ENCODE peak calls at places on chromosome 1, in ten cellular contexts. One of them, this sample, is unnamed.

GRCh38 chr1:180728472-180729106 is 96.8 kb downstream of the XPR1 start:
- DNase-seq in OCI-LY7: no peak
- DNase-seq in effector memory CD4-positive, alpha-beta T cell: no peak
- DNase-seq in testis: no peak
- DNase-seq in Caco-2: no peak
- DNase-seq in left ventricle myocardium inferior: no peak
- DNase-seq in uterus: no peak
- DNase-seq in DND-41: no peak
- DNase-seq in GM23248: no peak
- DNase-seq in sigmoid colon: no peak
- DNase-seq in this sample: no peak

GRCh38 chr1:67674260-67675011 is 10.6 kb upstream of the GADD45A start:
- DNase-seq in OCI-LY7: peak; percentile 77
- DNase-seq in effector memory CD4-positive, alpha-beta T cell: peak; percentile 22
- DNase-seq in testis: no peak
- DNase-seq in Caco-2: no peak
- DNase-seq in left ventricle myocardium inferior: peak; percentile 17
- DNase-seq in uterus: peak; percentile 38
- DNase-seq in DND-41: peak; percentile 78
- DNase-seq in GM23248: peak; percentile 45
- DNase-seq in sigmoid colon: peak; percentile 65
- DNase-seq in this sample: no peak

GRCh38 chr1:161486806-161487482 is 18.3 kb upstream of the FCGR2A start:
- DNase-seq in OCI-LY7: peak; percentile 81
- DNase-seq in effector memory CD4-positive, alpha-beta T cell: no peak
- DNase-seq in testis: peak; percentile 53
- DNase-seq in Caco-2: no peak
- DNase-seq in left ventricle myocardium inferior: no peak
- DNase-seq in uterus: no peak
- DNase-seq in DND-41: peak; percentile 42
- DNase-seq in GM23248: peak; percentile 81
- DNase-seq in sigmoid colon: no peak
- DNase-seq in this sample: peak; percentile 80

GRCh38 chr1:207579436-207579799 is 65.5 kb upstream of the CR1L start:
- DNase-seq in OCI-LY7: peak; percentile 67
- DNase-seq in effector memory CD4-positive, alpha-beta T cell: no peak
- DNase-seq in testis: peak; percentile 66
- DNase-seq in Caco-2: peak; percentile 71
- DNase-seq in left ventricle myocardium inferior: no peak
- DNase-seq in uterus: no peak
- DNase-seq in DND-41: peak; percentile 48
- DNase-seq in GM23248: peak; percentile 74
- DNase-seq in sigmoid colon: no peak
- DNase-seq in this sample: peak; percentile 61

GRCh38 chr1:244960904-244961303 is 96.6 kb upstream of the HNRNPU start:
- DNase-seq in OCI-LY7: no peak
- DNase-seq in effector memory CD4-positive, alpha-beta T cell: no peak
- DNase-seq in testis: no peak
- DNase-seq in Caco-2: no peak
- DNase-seq in left ventricle myocardium inferior: no peak
- DNase-seq in uterus: no peak
- DNase-seq in DND-41: no peak
- DNase-seq in GM23248: no peak
- DNase-seq in sigmoid colon: no peak
- DNase-seq in this sample: no peak

GRCh38 chr1:26832249-26832960 is 5.9 kb downstream of the ZDHHC18 start:
- DNase-seq in OCI-LY7: no peak
- DNase-seq in effector memory CD4-positive, alpha-beta T cell: no peak
- DNase-seq in testis: no peak
- DNase-seq in Caco-2: no peak
- DNase-seq in left ventricle myocardium inferior: no peak
- DNase-seq in uterus: no peak
- DNase-seq in DND-41: no peak
- DNase-seq in GM23248: no peak
- DNase-seq in sigmoid colon: no peak
- DNase-seq in this sample: no peak

GRCh38 chr1:50603274-50604271 is 180.3 kb upstream of the DMRTA2 start:
- DNase-seq in OCI-LY7: no peak
- DNase-seq in effector memory CD4-positive, alpha-beta T cell: no peak
- DNase-seq in testis: no peak
- DNase-seq in Caco-2: no peak
- DNase-seq in left ventricle myocardium inferior: no peak
- DNase-seq in uterus: no peak
- DNase-seq in DND-41: no peak
- DNase-seq in GM23248: peak; percentile 59
- DNase-seq in sigmoid colon: no peak
- DNase-seq in this sample: peak; percentile 15

GRCh38 chr1:231357831-231358354 is 19.8 kb downstream of the SPRTN start:
- DNase-seq in OCI-LY7: peak; percentile 74
- DNase-seq in effector memory CD4-positive, alpha-beta T cell: no peak
- DNase-seq in testis: peak; percentile 44
- DNase-seq in Caco-2: peak; percentile 57
- DNase-seq in left ventricle myocardium inferior: no peak
- DNase-seq in uterus: peak; percentile 26
- DNase-seq in DND-41: peak; percentile 45
- DNase-seq in GM23248: peak; percentile 87
- DNase-seq in sigmoid colon: peak; percentile 75
- DNase-seq in this sample: peak; percentile 79

GRCh38 chr1:199116488-199116887 is 477.6 kb downstream of the PTPRC start:
- DNase-seq in OCI-LY7: no peak
- DNase-seq in effector memory CD4-positive, alpha-beta T cell: no peak
- DNase-seq in testis: no peak
- DNase-seq in Caco-2: no peak
- DNase-seq in left ventricle myocardium inferior: no peak
- DNase-seq in uterus: no peak
- DNase-seq in DND-41: no peak
- DNase-seq in GM23248: no peak
- DNase-seq in sigmoid colon: no peak
- DNase-seq in this sample: no peak
- H3K4me1 ChIP-seq in OCI-LY7: no peaks in the 10 kb centered on the region
- H3K4me1 ChIP-seq in effector memory CD4-positive, alpha-beta T cell: no peaks in the 10 kb centered on the region
- H3K4me1 ChIP-seq in testis: no peaks in the 10 kb centered on the region
- H3K4me1 ChIP-seq in Caco-2: no peaks in the 10 kb centered on the region
- H3K4me1 ChIP-seq in left ventricle myocardium inferior: no peaks in the 10 kb centered on the region
- H3K4me1 ChIP-seq in uterus: no peaks in the 10 kb centered on the region
- H3K4me1 ChIP-seq in DND-41: peaks cover 26% of the 10 kb centered on the region
- H3K4me1 ChIP-seq in GM23248: no peaks in the 10 kb centered on the region
- H3K4me1 ChIP-seq in sigmoid colon: no peaks in the 10 kb centered on the region
- H3K4me1 ChIP-seq in this sample: peaks cover 10% of the 10 kb centered on the region

GRCh38 chr1:17675681-17676243 is 79.4 kb upstream of the ACTL8 start:
- DNase-seq in OCI-LY7: no peak
- DNase-seq in effector memory CD4-positive, alpha-beta T cell: no peak
- DNase-seq in testis: no peak
- DNase-seq in Caco-2: no peak
- DNase-seq in left ventricle myocardium inferior: no peak
- DNase-seq in uterus: no peak
- DNase-seq in DND-41: no peak
- DNase-seq in GM23248: no peak
- DNase-seq in sigmoid colon: no peak
- DNase-seq in this sample: no peak

GRCh38 chr1:17680335-17680734 is 74.8 kb upstream of the ACTL8 start:
- DNase-seq in OCI-LY7: no peak
- DNase-seq in effector memory CD4-positive, alpha-beta T cell: no peak
- DNase-seq in testis: no peak
- DNase-seq in Caco-2: no peak
- DNase-seq in left ventricle myocardium inferior: no peak
- DNase-seq in uterus: no peak
- DNase-seq in DND-41: no peak
- DNase-seq in GM23248: no peak
- DNase-seq in sigmoid colon: no peak
- DNase-seq in this sample: no peak

GRCh38 chr1:17676387-17677060 is 78.6 kb upstream of the ACTL8 start:
- DNase-seq in OCI-LY7: no peak
- DNase-seq in effector memory CD4-positive, alpha-beta T cell: no peak
- DNase-seq in testis: no peak
- DNase-seq in Caco-2: no peak
- DNase-seq in left ventricle myocardium inferior: no peak
- DNase-seq in uterus: no peak
- DNase-seq in DND-41: no peak
- DNase-seq in GM23248: peak; percentile 34
- DNase-seq in sigmoid colon: no peak
- DNase-seq in this sample: no peak

GRCh38 chr1:17679856-17680255 is 75.3 kb upstream of the ACTL8 start:
- DNase-seq in OCI-LY7: no peak
- DNase-seq in effector memory CD4-positive, alpha-beta T cell: no peak
- DNase-seq in testis: no peak
- DNase-seq in Caco-2: no peak
- DNase-seq in left ventricle myocardium inferior: no peak
- DNase-seq in uterus: no peak
- DNase-seq in DND-41: no peak
- DNase-seq in GM23248: no peak
- DNase-seq in sigmoid colon: no peak
- DNase-seq in this sample: no peak

GRCh38 chr1:17678011-17678410 is 77.1 kb upstream of the ACTL8 start:
- DNase-seq in OCI-LY7: no peak
- DNase-seq in effector memory CD4-positive, alpha-beta T cell: no peak
- DNase-seq in testis: no peak
- DNase-seq in Caco-2: no peak
- DNase-seq in left ventricle myocardium inferior: no peak
- DNase-seq in uterus: no peak
- DNase-seq in DND-41: no peak
- DNase-seq in GM23248: no peak
- DNase-seq in sigmoid colon: no peak
- DNase-seq in this sample: no peak
- H3K4me1 ChIP-seq in OCI-LY7: peaks cover 5% of the 10 kb centered on the region
- H3K4me1 ChIP-seq in effector memory CD4-positive, alpha-beta T cell: no peaks in the 10 kb centered on the region
- H3K4me1 ChIP-seq in testis: no peaks in the 10 kb centered on the region
- H3K4me1 ChIP-seq in Caco-2: no peaks in the 10 kb centered on the region
- H3K4me1 ChIP-seq in left ventricle myocardium inferior: peaks cover 26% of the 10 kb centered on the region
- H3K4me1 ChIP-seq in uterus: no peaks in the 10 kb centered on the region
- H3K4me1 ChIP-seq in DND-41: no peaks in the 10 kb centered on the region
- H3K4me1 ChIP-seq in GM23248: no peaks in the 10 kb centered on the region
- H3K4me1 ChIP-seq in sigmoid colon: no peaks in the 10 kb centered on the region
- H3K4me1 ChIP-seq in this sample: peaks cover 10% of the 10 kb centered on the region

GRCh38 chr1:46613661-46614603 is 2.7 kb downstream of the MOB3C start:
- DNase-seq in OCI-LY7: peak; percentile 24
- DNase-seq in effector memory CD4-positive, alpha-beta T cell: no peak
- DNase-seq in testis: peak; percentile 94
- DNase-seq in Caco-2: no peak
- DNase-seq in left ventricle myocardium inferior: peak; percentile 96
- DNase-seq in uterus: peak; percentile 91
- DNase-seq in DND-41: peak; percentile 72
- DNase-seq in GM23248: peak; percentile 84
- DNase-seq in sigmoid colon: peak; percentile 97
- DNase-seq in this sample: peak; percentile 88

GRCh38 chr1:46615735-46616134 is 876 bp downstream of the MOB3C start:
- DNase-seq in OCI-LY7: peak; percentile 10
- DNase-seq in effector memory CD4-positive, alpha-beta T cell: no peak
- DNase-seq in testis: no peak
- DNase-seq in Caco-2: no peak
- DNase-seq in left ventricle myocardium inferior: no peak
- DNase-seq in uterus: no peak
- DNase-seq in DND-41: peak; percentile 35
- DNase-seq in GM23248: peak; percentile 18
- DNase-seq in sigmoid colon: peak; percentile 63
- DNase-seq in this sample: no peak

GRCh38 chr1:46612937-46613660 is 3.5 kb downstream of the MOB3C start:
- DNase-seq in OCI-LY7: no peak
- DNase-seq in effector memory CD4-positive, alpha-beta T cell: no peak
- DNase-seq in testis: peak; percentile 56
- DNase-seq in Caco-2: no peak
- DNase-seq in left ventricle myocardium inferior: peak; percentile 31
- DNase-seq in uterus: no peak
- DNase-seq in DND-41: no peak
- DNase-seq in GM23248: no peak
- DNase-seq in sigmoid colon: peak; percentile 60
- DNase-seq in this sample: no peak

GRCh38 chr1:46615088-46615487 is 1.5 kb downstream of the MOB3C start:
- DNase-seq in OCI-LY7: no peak
- DNase-seq in effector memory CD4-positive, alpha-beta T cell: no peak
- DNase-seq in testis: no peak
- DNase-seq in Caco-2: no peak
- DNase-seq in left ventricle myocardium inferior: no peak
- DNase-seq in uterus: no peak
- DNase-seq in DND-41: no peak
- DNase-seq in GM23248: no peak
- DNase-seq in sigmoid colon: no peak
- DNase-seq in this sample: no peak

GRCh38 chr1:46614604-46614984 is 2.0 kb downstream of the MOB3C start:
- DNase-seq in OCI-LY7: no peak
- DNase-seq in effector memory CD4-positive, alpha-beta T cell: no peak
- DNase-seq in testis: no peak
- DNase-seq in Caco-2: no peak
- DNase-seq in left ventricle myocardium inferior: no peak
- DNase-seq in uterus: no peak
- DNase-seq in DND-41: no peak
- DNase-seq in GM23248: no peak
- DNase-seq in sigmoid colon: peak; percentile 58
- DNase-seq in this sample: no peak
- H3K4me1 ChIP-seq in OCI-LY7: peaks cover 17% of the 10 kb centered on the region
- H3K4me1 ChIP-seq in effector memory CD4-positive, alpha-beta T cell: peaks cover 30% of the 10 kb centered on the region
- H3K4me1 ChIP-seq in testis: peaks cover 28% of the 10 kb centered on the region
- H3K4me1 ChIP-seq in Caco-2: no peaks in the 10 kb centered on the region
- H3K4me1 ChIP-seq in left ventricle myocardium inferior: peaks cover 71% of the 10 kb centered on the region
- H3K4me1 ChIP-seq in uterus: no peaks in the 10 kb centered on the region
- H3K4me1 ChIP-seq in DND-41: peaks cover 20% of the 10 kb centered on the region
- H3K4me1 ChIP-seq in GM23248: peaks cover 28% of the 10 kb centered on the region
- H3K4me1 ChIP-seq in sigmoid colon: peaks cover 51% of the 10 kb centered on the region
- H3K4me1 ChIP-seq in this sample: peaks cover 13% of the 10 kb centered on the region

GRCh38 chr1:40746344-40747090 is 37.1 kb upstream of the KCNQ4 start:
- DNase-seq in OCI-LY7: no peak
- DNase-seq in effector memory CD4-positive, alpha-beta T cell: no peak
- DNase-seq in testis: no peak
- DNase-seq in Caco-2: no peak
- DNase-seq in left ventricle myocardium inferior: no peak
- DNase-seq in uterus: no peak
- DNase-seq in DND-41: no peak
- DNase-seq in GM23248: no peak
- DNase-seq in sigmoid colon: no peak
- DNase-seq in this sample: no peak

GRCh38 chr1:40749817-40750216 is 33.8 kb upstream of the KCNQ4 start:
- DNase-seq in OCI-LY7: no peak
- DNase-seq in effector memory CD4-positive, alpha-beta T cell: no peak
- DNase-seq in testis: no peak
- DNase-seq in Caco-2: no peak
- DNase-seq in left ventricle myocardium inferior: no peak
- DNase-seq in uterus: no peak
- DNase-seq in DND-41: no peak
- DNase-seq in GM23248: no peak
- DNase-seq in sigmoid colon: no peak
- DNase-seq in this sample: no peak

GRCh38 chr1:40751802-40752201 is 31.8 kb upstream of the KCNQ4 start:
- DNase-seq in OCI-LY7: no peak
- DNase-seq in effector memory CD4-positive, alpha-beta T cell: no peak
- DNase-seq in testis: no peak
- DNase-seq in Caco-2: no peak
- DNase-seq in left ventricle myocardium inferior: no peak
- DNase-seq in uterus: no peak
- DNase-seq in DND-41: no peak
- DNase-seq in GM23248: no peak
- DNase-seq in sigmoid colon: no peak
- DNase-seq in this sample: no peak

GRCh38 chr1:40750326-40750975 is 33.1 kb upstream of the KCNQ4 start:
- DNase-seq in OCI-LY7: no peak
- DNase-seq in effector memory CD4-positive, alpha-beta T cell: no peak
- DNase-seq in testis: no peak
- DNase-seq in Caco-2: no peak
- DNase-seq in left ventricle myocardium inferior: no peak
- DNase-seq in uterus: no peak
- DNase-seq in DND-41: no peak
- DNase-seq in GM23248: peak; percentile 42
- DNase-seq in sigmoid colon: no peak
- DNase-seq in this sample: no peak

DNA sequence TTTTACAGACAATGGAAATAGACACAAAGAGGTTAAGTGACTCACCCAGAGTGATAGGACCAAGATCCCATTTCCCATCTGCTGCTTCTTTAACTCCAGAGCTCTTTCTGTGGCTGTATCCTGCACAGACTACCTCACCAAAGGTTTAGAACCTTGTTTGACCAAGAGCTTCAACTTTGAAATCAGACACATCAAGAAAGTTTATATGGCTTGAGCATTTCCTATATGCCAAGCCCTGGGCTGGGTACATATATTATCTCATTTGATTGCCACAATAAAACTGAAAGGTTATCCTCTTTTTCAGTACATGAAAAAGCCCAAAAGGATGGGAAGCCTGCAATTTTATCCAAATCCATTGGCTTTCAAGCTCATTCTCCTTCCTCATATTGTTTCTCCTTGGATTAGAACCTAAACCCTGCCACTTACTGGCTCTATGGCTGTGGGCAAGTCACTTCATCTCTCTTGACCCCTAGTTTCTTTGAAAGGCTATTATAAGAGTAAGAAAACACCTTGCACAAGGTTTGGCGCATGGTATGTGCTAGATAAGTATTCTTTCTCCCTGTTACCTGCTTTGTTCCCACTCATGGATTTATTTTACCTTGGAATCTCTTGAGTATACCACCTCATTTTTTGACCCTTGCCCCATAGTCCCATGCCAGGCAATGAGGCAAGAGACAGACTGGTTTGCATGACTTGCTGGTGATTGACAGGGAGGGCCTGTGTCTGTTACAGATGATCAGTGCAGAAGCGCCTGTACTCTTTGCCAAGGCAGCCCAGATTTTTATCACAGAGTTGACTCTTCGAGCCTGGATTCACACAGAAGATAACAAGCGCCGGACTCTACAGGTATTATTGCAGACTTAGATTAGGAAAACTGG is 34.5 kb upstream of the KCNQ4 start:
- DNase-seq in OCI-LY7: no peak
- DNase-seq in effector memory CD4-positive, alpha-beta T cell: no peak
- DNase-seq in testis: no peak
- DNase-seq in Caco-2: no peak
- DNase-seq in left ventricle myocardium inferior: no peak
- DNase-seq in uterus: no peak
- DNase-seq in DND-41: no peak
- DNase-seq in GM23248: no peak
- DNase-seq in sigmoid colon: no peak
- DNase-seq in this sample: no peak
- H3K4me1 ChIP-seq in OCI-LY7: no peaks in the 10 kb centered on the region
- H3K4me1 ChIP-seq in effector memory CD4-positive, alpha-beta T cell: no peaks in the 10 kb centered on the region
- H3K4me1 ChIP-seq in testis: no peaks in the 10 kb centered on the region
- H3K4me1 ChIP-seq in Caco-2: no peaks in the 10 kb centered on the region
- H3K4me1 ChIP-seq in left ventricle myocardium inferior: peaks cover 42% of the 10 kb centered on the region
- H3K4me1 ChIP-seq in uterus: no peaks in the 10 kb centered on the region
- H3K4me1 ChIP-seq in DND-41: no peaks in the 10 kb centered on the region
- H3K4me1 ChIP-seq in GM23248: peaks cover 19% of the 10 kb centered on the region
- H3K4me1 ChIP-seq in sigmoid colon: peaks cover 11% of the 10 kb centered on the region
- H3K4me1 ChIP-seq in this sample: no peaks in the 10 kb centered on the region

This sample was measured in cardiac muscle cell.